ENCODE peak calls at places on chromosomes 12 and 14, in five cellular contexts. One of them, this sample, is unnamed.

GRCh38 chr14:101475468-101476257 is 85.6 kb upstream of the DIO3 start:
- DNase-seq in heart left ventricle: no peak
- DNase-seq in cardiac fibroblast: peak; percentile 89
- DNase-seq in epithelial cell of esophagus: peak; percentile 67
- DNase-seq in LoVo: no peak
- DNase-seq in this sample: peak; percentile 72

GRCh38 chr14:28626780-28627179 is 139.8 kb upstream of the FOXG1 start:
- DNase-seq in heart left ventricle: no peak
- DNase-seq in cardiac fibroblast: no peak
- DNase-seq in epithelial cell of esophagus: no peak
- DNase-seq in LoVo: no peak
- DNase-seq in this sample: no peak

GRCh38 chr12:56206373-56207166 is 15.2 kb downstream of the RNF41 start:
- DNase-seq in heart left ventricle: peak; percentile 64
- DNase-seq in cardiac fibroblast: peak; percentile 65
- DNase-seq in epithelial cell of esophagus: peak; percentile 63
- DNase-seq in LoVo: no peak
- DNase-seq in this sample: peak; percentile 72

GRCh38 chr12:47717443-47718193 is 7.7 kb downstream of the ENDOU start:
- DNase-seq in heart left ventricle: peak; percentile 92
- DNase-seq in cardiac fibroblast: peak; percentile 95
- DNase-seq in epithelial cell of esophagus: peak; percentile 65
- DNase-seq in LoVo: peak; percentile 16
- DNase-seq in this sample: peak; percentile 83

GRCh38 chr14:79412822-79413221 is 798.5 kb downstream of the DIO2 start:
- DNase-seq in heart left ventricle: no peak
- DNase-seq in cardiac fibroblast: no peak
- DNase-seq in epithelial cell of esophagus: no peak
- DNase-seq in LoVo: no peak
- DNase-seq in this sample: no peak

GRCh38 chr12:4191642-4192041 is 81.9 kb upstream of the CCND2 start:
- DNase-seq in heart left ventricle: no peak
- DNase-seq in cardiac fibroblast: no peak
- DNase-seq in epithelial cell of esophagus: no peak
- DNase-seq in LoVo: no peak
- DNase-seq in this sample: no peak

GRCh38 chr12:88866881-88867280 is 286.6 kb upstream of the KITLG start:
- DNase-seq in heart left ventricle: no peak
- DNase-seq in cardiac fibroblast: no peak
- DNase-seq in epithelial cell of esophagus: no peak
- DNase-seq in LoVo: no peak
- DNase-seq in this sample: no peak

GRCh38 chr14:75164809-75165208 is 11.6 kb downstream of the TMED10 start:
- DNase-seq in heart left ventricle: no peak
- DNase-seq in cardiac fibroblast: no peak
- DNase-seq in epithelial cell of esophagus: no peak
- DNase-seq in LoVo: no peak
- DNase-seq in this sample: no peak

GRCh38 chr14:69672372-69672771 is 61.0 kb downstream of the SUSD6 start:
- DNase-seq in heart left ventricle: no peak
- DNase-seq in cardiac fibroblast: no peak
- DNase-seq in epithelial cell of esophagus: no peak
- DNase-seq in LoVo: no peak
- DNase-seq in this sample: no peak

GRCh38 chr12:93974252-93974651 is 174.1 kb upstream of the PLXNC1 start:
- DNase-seq in heart left ventricle: no peak
- DNase-seq in cardiac fibroblast: no peak
- DNase-seq in epithelial cell of esophagus: no peak
- DNase-seq in LoVo: no peak
- DNase-seq in this sample: no peak

This sample was measured in A549.